ENCODE peak calls at places on chromosomes 6 and 20, in six cellular contexts. N is HepG2, C is K562, I is upper lobe of left lung, Q is HCT116, T is GM12878. W is an unnamed sample.

GRCh38 chr6:14930366-14930989 is 315.4 kb upstream of the JARID2 start:
- ATAC-seq in I (no peak), Q (peak), N (no peak), T (no peak), C (no peak), W (no peak)

GRCh38 chr20:64233725-64234124 is 21.8 kb upstream of the PCMTD2 start:
- ATAC-seq in T (no peak), I (no peak), C (no peak), N (peak), Q (no peak), W (no peak)

GRCh38 chr6:20810732-20811111 is 276.5 kb downstream of the CDKAL1 start:
- ATAC-seq in N (no peak), T (no peak), I (no peak), C (peak), Q (peak), W (no peak)

GRCh38 chr6:30102701-30103629 is 9.9 kb downstream of the TRIM31 start:
- ATAC-seq in C (peak), I (peak), T (peak), N (peak), Q (peak), W (peak)

GRCh38 chr20:33532753-33533459 is 43.0 kb downstream of the CBFA2T2 start:
- ATAC-seq in Q (no peak), T (no peak), C (no peak), N (no peak), I (no peak), W (no peak)

GRCh38 chr20:63536241-63536977 is 767 bp downstream of the PTK6 start:
- ATAC-seq in C (no peak), T (no peak), I (no peak), Q (peak), N (no peak), W (no peak)

GRCh38 chr20:38542994-38543906 is 37.7 kb upstream of the ADIG start:
- ATAC-seq in N (no peak), Q (no peak), C (no peak), I (no peak), T (no peak), W (peak)

GRCh38 chr6:142851601-142852000 is 93.4 kb downstream of the HIVEP2 start:
- ATAC-seq in I (no peak), Q (no peak), C (no peak), T (peak), N (no peak), W (no peak)

GRCh38 chr6:42407379-42407778 is 44.3 kb downstream of the TRERF1 start:
- ATAC-seq in N (no peak), C (peak), Q (no peak), T (no peak), I (peak), W (peak)

GRCh38 chr20:38665886-38666285 is 58.4 kb upstream of the SLC32A1 start:
- ATAC-seq in T (no peak), C (no peak), Q (no peak), N (no peak), I (no peak), W (no peak)

GRCh38 chr20:3430376-3431069 is 23.1 kb upstream of the DNAAF9 start:
- ATAC-seq in C (no peak), Q (no peak), T (peak), N (no peak), I (peak), W (peak)

GRCh38 chr6:36997811-36998722 is 7.4 kb upstream of the FGD2 start:
- ATAC-seq in Q (no peak), N (peak), I (peak), T (no peak), C (no peak), W (peak)

GRCh38 chr20:63491635-63492230 is 7.2 kb downstream of the EEF1A2 start:
- ATAC-seq in N (no peak), T (no peak), I (no peak), C (no peak), Q (no peak), W (no peak)

GRCh38 chr6:133991096-133991593 is 38.1 kb downstream of the TBPL1 start:
- ATAC-seq in T (no peak), I (no peak), C (peak), Q (peak), N (peak), W (no peak)

GRCh38 chr6:163343609-163344008 is 70.9 kb upstream of the QKI start:
- ATAC-seq in T (no peak), C (no peak), N (no peak), I (no peak), Q (no peak), W (no peak)

GRCh38 chr6:144335914-144336313 is 50.8 kb downstream of the UTRN start:
- ATAC-seq in C (no peak), Q (peak), N (no peak), T (peak), I (no peak), W (no peak)

GRCh38 chr20:37932919-37933318 is 30.0 kb downstream of the VSTM2L start:
- ATAC-seq in C (no peak), N (no peak), Q (no peak), I (no peak), T (no peak), W (no peak)

GRCh38 chr6:85678000-85678601 is 35.4 kb upstream of the SYNCRIP start:
- ATAC-seq in Q (no peak), T (peak), N (no peak), I (peak), C (peak), W (peak)

GRCh38 chr6:168313371-168314028 is 6.1 kb downstream of the DACT2 start:
- ATAC-seq in C (no peak), Q (no peak), T (no peak), N (peak), I (no peak), W (no peak)

GRCh38 chr20:45583502-45583901 is 4.4 kb upstream of the WFDC8 start:
- ATAC-seq in C (no peak), T (no peak), Q (no peak), N (no peak), I (no peak), W (no peak)

GRCh38 chr6:136024711-136025110 is 173.2 kb downstream of the PDE7B start:
- ATAC-seq in Q (no peak), N (no peak), C (no peak), I (no peak), T (no peak), W (no peak)

GRCh38 chr20:9993133-9993532 is 41.7 kb upstream of the ANKEF1 start:
- ATAC-seq in T (no peak), I (peak), C (no peak), N (no peak), Q (no peak), W (no peak)

GRCh38 chr20:10713161-10713560 is 39.4 kb upstream of the JAG1 start:
- ATAC-seq in Q (no peak), T (no peak), I (no peak), C (no peak), N (no peak), W (no peak)

GRCh38 chr6:135013211-135013610 is 41.4 kb downstream of the HBS1L start:
- ATAC-seq in Q (no peak), C (no peak), T (no peak), N (no peak), I (no peak), W (no peak)

GRCh38 chr6:130848945-130849344 is 21.7 kb downstream of the SMLR1 start:
- ATAC-seq in I (no peak), T (peak), N (peak), Q (peak), C (peak), W (no peak)

GRCh38 chr6:161578478-161578877 is 304.6 kb upstream of the AGPAT4 start:
- ATAC-seq in Q (peak), T (no peak), N (no peak), I (no peak), C (peak), W (no peak)

GRCh38 chr6:105178636-105179035 is 1.2 kb downstream of the POPDC3 start:
- ATAC-seq in T (no peak), C (no peak), I (no peak), N (no peak), Q (no peak), W (no peak)
- H3K4me3 ChIP-seq in T (no peak), C (peak), I (no peak), N (no peak), Q (peak), W (no peak)

DNA sequence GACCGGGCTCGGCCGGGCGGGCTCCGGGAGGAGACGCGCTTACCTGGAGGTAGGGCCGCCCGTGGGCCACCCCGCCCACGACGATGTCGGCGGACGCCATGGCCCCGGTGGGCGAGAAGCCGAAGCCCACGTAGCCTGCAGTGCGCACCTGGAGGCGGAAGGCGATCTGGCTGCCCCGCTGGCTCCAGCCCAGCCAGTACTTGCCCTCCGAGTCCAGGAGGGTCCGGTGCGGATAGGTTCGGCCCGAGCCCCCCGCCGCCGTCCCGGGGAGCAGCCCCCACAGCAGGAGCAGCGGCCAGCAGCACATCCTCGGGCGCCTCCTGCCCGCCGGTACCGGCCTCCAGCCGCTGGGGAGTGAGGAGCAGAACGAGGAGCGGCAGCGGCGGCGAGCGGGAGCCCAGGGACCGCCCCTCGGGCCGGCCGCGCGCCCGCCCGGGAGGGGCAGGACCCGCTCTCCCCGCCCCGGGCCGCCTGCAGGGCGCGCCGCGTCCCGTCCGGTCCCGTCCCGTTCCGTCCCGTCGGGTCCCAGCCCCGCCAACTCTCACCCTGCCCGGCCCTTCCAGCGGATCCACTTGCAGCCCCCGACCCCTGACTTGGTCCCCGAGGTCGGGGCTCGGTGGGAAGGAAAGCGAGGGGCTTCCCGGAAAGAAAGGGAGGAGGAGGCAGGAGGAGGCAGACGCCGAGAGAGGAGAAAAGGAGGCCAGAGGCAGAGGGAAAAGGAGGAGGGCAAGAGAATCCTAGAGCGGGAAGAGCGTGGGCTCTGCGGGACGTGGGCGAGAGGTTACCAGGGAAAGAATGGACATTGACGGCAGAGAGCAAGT is at the start of gene MOXD1:
- ATAC-seq in Q (peak), T (peak), N (peak), I (peak), C (peak), W (peak)
- TF ChIP-seq POLR2A in Q (no peak), T (peak), N (no peak), I (no peak), C (no peak), W (peak)

GRCh38 chr6:151392429-151392828 is 1.1 kb upstream of the ZBTB2 start:
- ATAC-seq in I (no peak), N (no peak), Q (no peak), T (no peak), C (no peak), W (no peak)

GRCh38 chr6:151391021-151391470 is 313 bp downstream of the ZBTB2 start:
- ATAC-seq in I (peak), N (peak), T (peak), C (peak), Q (peak), W (peak)

GRCh38 chr6:151393410-151393809 is 2.1 kb upstream of the ZBTB2 start:
- ATAC-seq in C (no peak), N (no peak), I (no peak), T (no peak), Q (no peak), W (no peak)

GRCh38 chr6:151390276-151391020 is 911 bp downstream of the ZBTB2 start:
- ATAC-seq in T (peak), I (peak), C (peak), N (peak), Q (peak), W (peak)

GRCh38 chr6:151391471-151392428 is at the start of gene ZBTB2:
- ATAC-seq in N (peak), Q (peak), C (peak), I (peak), T (peak), W (peak)
- TF ChIP-seq POLR2AphosphoS5 in N (peak), Q (peak), C (peak), I (no peak), T (peak), W (peak)

GRCh38 chr6:56685102-56685733 is 42.5 kb upstream of the DST start:
- ATAC-seq in I (no peak), T (no peak), C (no peak), N (peak), Q (no peak), W (no peak)

GRCh38 chr6:56684342-56685101 is 41.8 kb upstream of the DST start:
- ATAC-seq in Q (no peak), N (peak), I (no peak), T (no peak), C (no peak), W (no peak)

GRCh38 chr6:56683882-56684281 is 41.2 kb upstream of the DST start:
- ATAC-seq in N (peak), T (no peak), Q (no peak), I (peak), C (no peak), W (peak)

GRCh38 chr6:56685994-56686393 is 43.3 kb upstream of the DST start:
- ATAC-seq in N (no peak), T (no peak), I (no peak), Q (no peak), C (no peak), W (no peak)

GRCh38 chr6:56682580-56682979 is 39.9 kb upstream of the DST start:
- ATAC-seq in C (no peak), Q (no peak), N (no peak), I (no peak), T (no peak), W (no peak)
- H3K4me3 ChIP-seq in C (no peak), Q (no peak), N (no peak), I (no peak), T (no peak), W (no peak)

DNA sequence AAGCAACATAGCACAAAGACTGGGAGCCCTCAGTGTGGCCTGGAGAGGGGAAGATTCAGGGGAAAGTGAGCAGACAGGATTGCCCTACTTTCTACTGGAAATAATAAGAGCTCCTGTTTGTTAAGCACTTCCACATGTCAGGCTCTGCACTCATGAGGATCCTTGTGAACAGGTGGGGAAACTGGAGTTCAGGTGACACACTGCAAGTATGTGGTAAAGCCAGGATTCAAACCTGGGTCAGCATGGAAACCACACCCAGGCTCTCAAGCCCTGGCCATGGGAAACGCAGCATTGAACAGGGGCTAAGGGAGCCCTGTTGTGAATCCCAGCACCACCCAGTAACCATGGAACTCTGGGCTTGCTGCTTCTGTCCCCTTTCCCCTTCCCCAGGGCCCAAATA is 42.8 kb upstream of the ID1 start:
- ATAC-seq in N (peak), Q (no peak), T (no peak), C (no peak), I (no peak), W (no peak)
- TF ChIP-seq POLR2A in N (no peak), Q (no peak), T (no peak), C (no peak), I (no peak), W (no peak)